ENCODE peak calls at places on chromosomes 16 and 17, in five cellular contexts. J is AG04449, X is colonic mucosa, E is HL-60, N is IMR-90. B is an unnamed sample.
A peak's percentile ranks its signal among the peaks of the same experiment; 100 is the strongest.

GRCh38 chr16:64695684-64696083 is 426.2 kb downstream of the CDH11 start:
- DNase-seq in X (no peak), N (no peak), J (no peak), E (no peak), B (no peak)

GRCh38 chr17:43817826-43818225 is 15.1 kb downstream of the MPP3 start:
- DNase-seq in E (no peak), J (no peak), N (no peak), X (no peak), B (no peak)

GRCh38 chr17:29569245-29569950 is 897 bp downstream of the TP53I13 start:
- DNase-seq in X (peak; percentile 24), J (no peak), N (peak; percentile 35), E (no peak), B (no peak)

GRCh38 chr17:66542967-66543525 is 240.6 kb downstream of the PRKCA start:
- DNase-seq in X (no peak), E (no peak), J (no peak), N (peak; percentile 92), B (no peak)

GRCh38 chr17:72338847-72339790 is 218.3 kb downstream of the SOX9 start:
- DNase-seq in N (peak; percentile 97), E (no peak), X (peak; percentile 24), J (peak; percentile 83), B (peak; percentile 79)

GRCh38 chr17:36501351-36501750 is 14.9 kb downstream of the ZNHIT3 start:
- DNase-seq in J (no peak), E (no peak), X (no peak), N (no peak), B (no peak)

GRCh38 chr17:6472517-6472916 is 28.3 kb downstream of the PIMREG start:
- DNase-seq in X (no peak), J (no peak), E (no peak), N (no peak), B (no peak)

GRCh38 chr17:29642171-29642611 is 19.5 kb upstream of the CORO6 start:
- DNase-seq in X (no peak), J (no peak), E (no peak), N (no peak), B (no peak)

GRCh38 chr17:33929181-33929724 is 325.8 kb upstream of the CCL2 start:
- DNase-seq in N (no peak), X (no peak), J (no peak), E (no peak), B (no peak)

GRCh38 chr17:27354491-27355081 is 60.7 kb downstream of the WSB1 start:
- DNase-seq in X (no peak), E (peak; percentile 52), N (no peak), J (no peak), B (peak; percentile 11)

GRCh38 chr16:24717411-24717810 is 12.0 kb upstream of the TNRC6A start:
- DNase-seq in J (no peak), E (no peak), N (peak; percentile 53), X (no peak), B (no peak)

GRCh38 chr16:30459456-30459855 is 13.1 kb upstream of the ITGAL start:
- DNase-seq in J (no peak), N (no peak), E (no peak), X (no peak), B (no peak)

GRCh38 chr17:83136931-83137330 is 57.5 kb downstream of the METRNL start:
- DNase-seq in X (peak; percentile 11), E (no peak), J (no peak), N (no peak), B (no peak)

GRCh38 chr17:82333279-82334171 is at the start of gene SECTM1:
- DNase-seq in E (no peak), J (no peak), X (peak; percentile 68), N (peak; percentile 23), B (no peak)

GRCh38 chr16:177394-177822 is 928 bp downstream of the HBA1 start:
- DNase-seq in X (no peak), E (no peak), J (no peak), N (peak; percentile 25), B (no peak)

GRCh38 chr16:86846136-86846535 is 267.8 kb downstream of the FOXL1 start:
- DNase-seq in J (no peak), N (peak; percentile 55), X (no peak), E (no peak), B (no peak)

GRCh38 chr17:43388198-43389021 is 10.4 kb upstream of the ARL4D start:
- DNase-seq in X (peak; percentile 96), J (no peak), E (peak; percentile 92), N (peak; percentile 92), B (peak; percentile 97)

GRCh38 chr17:66508896-66509843 is 206.8 kb downstream of the PRKCA start:
- DNase-seq in N (peak; percentile 90), X (peak; percentile 90), J (peak; percentile 73), E (no peak), B (peak; percentile 68)

GRCh38 chr17:33657181-33657580 is 364.1 kb upstream of the ASIC2 start:
- DNase-seq in E (no peak), J (no peak), X (no peak), N (no peak), B (no peak)

DNA sequence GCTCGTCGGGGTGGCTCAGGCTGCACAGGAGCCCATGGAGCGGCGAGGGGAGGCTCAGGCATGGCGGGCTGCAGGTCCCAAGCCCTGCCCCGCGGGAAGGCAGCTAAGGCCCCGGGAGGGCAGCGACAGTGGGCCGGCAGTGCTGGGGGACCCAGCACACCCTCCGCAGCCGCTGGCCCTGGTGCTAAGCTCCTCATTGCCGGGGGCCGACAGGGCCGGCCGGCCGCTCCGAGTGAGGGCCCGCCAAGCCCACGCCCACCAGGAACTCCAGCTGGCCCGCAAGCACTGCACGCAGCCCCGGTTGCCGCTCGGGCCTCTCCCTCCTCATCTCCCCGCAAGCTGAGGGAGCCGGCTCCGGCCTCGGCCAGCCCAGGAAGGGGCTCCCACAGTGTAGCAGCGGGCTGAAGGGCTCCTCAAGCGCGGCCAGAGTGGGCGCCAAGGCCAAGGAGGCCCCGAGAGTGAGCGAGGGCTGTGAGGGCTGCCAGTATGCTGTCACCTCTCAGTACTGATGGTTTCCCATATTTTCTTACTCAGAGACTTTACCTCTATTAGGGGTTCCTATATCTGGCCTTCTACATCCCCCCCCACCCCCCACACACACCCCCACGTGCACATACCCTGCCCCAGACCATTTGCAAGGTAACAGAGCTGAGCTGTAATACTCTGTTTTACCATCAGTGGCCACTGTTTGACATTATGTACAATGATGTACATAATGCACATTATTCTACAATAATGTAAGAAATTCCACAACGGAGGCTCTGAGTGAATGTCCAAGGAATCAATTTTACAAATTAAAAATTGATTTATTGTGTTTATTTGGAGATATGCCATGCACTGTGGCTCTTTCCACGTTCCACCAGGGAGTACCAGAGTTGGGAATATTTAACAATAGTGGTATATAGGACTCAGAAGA is 3.7 kb upstream of the VAT1L start:
- DNase-seq in E (no peak), N (no peak), J (no peak), X (no peak), B (no peak)
- TF ChIP-seq CTCF in E (no peak), N (peak; percentile 28), J (peak; percentile 35), X (no peak), B (no peak)

DNA sequence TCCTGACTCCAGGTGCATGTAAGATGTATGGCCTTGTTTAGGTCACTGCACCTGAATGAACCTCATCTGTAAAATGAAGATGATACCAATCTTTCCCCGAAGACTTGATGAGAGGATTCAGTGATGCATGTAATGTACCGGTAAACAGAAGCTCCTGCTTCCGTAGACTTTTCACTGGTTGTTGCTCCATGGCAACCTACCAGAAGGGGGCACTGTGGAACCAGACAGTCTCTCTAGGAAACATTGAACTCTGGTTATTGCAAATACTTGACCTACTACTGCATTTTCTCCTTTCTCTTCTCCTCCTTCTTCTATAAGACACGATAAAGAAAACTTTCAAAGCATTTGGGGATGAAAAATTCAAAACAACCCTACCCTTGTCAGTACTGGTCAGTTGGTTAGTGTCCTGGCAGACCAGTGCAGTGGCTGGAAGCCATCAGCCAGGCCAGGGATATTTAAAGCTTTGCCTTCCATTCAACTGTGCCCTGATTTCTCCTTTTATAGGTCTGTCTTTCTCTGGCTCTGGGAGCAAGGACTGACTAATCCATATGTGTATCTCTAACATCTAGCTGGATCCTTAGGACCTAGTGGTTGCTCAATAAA is 667.4 kb upstream of the SALL1 start:
- DNase-seq in J (no peak), E (no peak), X (peak; percentile 39), N (peak; percentile 73), B (peak; percentile 84)
- TF ChIP-seq CTCF in J (peak; percentile 77), E (peak; percentile 45), X (peak; percentile 23), N (peak; percentile 89), B (peak; percentile 88)

GRCh38 chr17:50499722-50500121 is 8.5 kb upstream of the MYCBPAP start:
- DNase-seq in J (no peak), N (no peak), X (no peak), E (no peak), B (no peak)

GRCh38 chr17:50502643-50502990 is 5.6 kb upstream of the MYCBPAP start:
- DNase-seq in J (no peak), N (no peak), X (no peak), E (no peak), B (no peak)

GRCh38 chr17:50501906-50502642 is 6.2 kb upstream of the MYCBPAP start:
- DNase-seq in E (no peak), N (no peak), J (no peak), X (no peak), B (no peak)

GRCh38 chr17:50499270-50499669 is 9.0 kb upstream of the MYCBPAP start:
- DNase-seq in X (no peak), N (no peak), J (no peak), E (no peak), B (no peak)

DNA sequence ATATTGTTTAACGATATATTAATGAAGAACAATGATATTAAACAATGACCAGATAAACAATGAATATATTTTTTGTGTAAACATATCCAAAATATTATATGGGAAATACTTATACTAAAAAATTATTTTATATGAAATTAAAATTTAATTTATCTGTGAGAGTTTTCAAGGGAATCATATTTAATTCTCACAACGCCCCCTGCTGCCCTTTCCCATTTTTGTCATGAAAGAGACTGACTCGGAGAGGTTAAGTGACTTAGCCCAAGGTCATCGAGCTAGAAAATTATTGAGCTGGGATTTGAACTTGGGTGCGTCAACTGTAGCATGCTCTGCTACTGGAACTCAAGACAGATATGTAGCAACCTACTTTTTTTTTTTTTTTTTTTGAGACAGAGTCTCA is 7.2 kb upstream of the MYCBPAP start:
- DNase-seq in N (no peak), J (no peak), E (no peak), X (peak; percentile 70), B (peak; percentile 62)
- TF ChIP-seq CTCF in N (peak; percentile 41), J (peak; percentile 10), E (no peak), X (no peak), B (peak; percentile 55)

GRCh38 chr16:49967012-49967559 is 57.9 kb upstream of the CNEP1R1 start:
- DNase-seq in J (no peak), N (no peak), E (no peak), X (no peak), B (no peak)
- TF ChIP-seq CTCF in J (no peak), N (no peak), E (no peak), X (no peak), B (no peak)

DNA sequence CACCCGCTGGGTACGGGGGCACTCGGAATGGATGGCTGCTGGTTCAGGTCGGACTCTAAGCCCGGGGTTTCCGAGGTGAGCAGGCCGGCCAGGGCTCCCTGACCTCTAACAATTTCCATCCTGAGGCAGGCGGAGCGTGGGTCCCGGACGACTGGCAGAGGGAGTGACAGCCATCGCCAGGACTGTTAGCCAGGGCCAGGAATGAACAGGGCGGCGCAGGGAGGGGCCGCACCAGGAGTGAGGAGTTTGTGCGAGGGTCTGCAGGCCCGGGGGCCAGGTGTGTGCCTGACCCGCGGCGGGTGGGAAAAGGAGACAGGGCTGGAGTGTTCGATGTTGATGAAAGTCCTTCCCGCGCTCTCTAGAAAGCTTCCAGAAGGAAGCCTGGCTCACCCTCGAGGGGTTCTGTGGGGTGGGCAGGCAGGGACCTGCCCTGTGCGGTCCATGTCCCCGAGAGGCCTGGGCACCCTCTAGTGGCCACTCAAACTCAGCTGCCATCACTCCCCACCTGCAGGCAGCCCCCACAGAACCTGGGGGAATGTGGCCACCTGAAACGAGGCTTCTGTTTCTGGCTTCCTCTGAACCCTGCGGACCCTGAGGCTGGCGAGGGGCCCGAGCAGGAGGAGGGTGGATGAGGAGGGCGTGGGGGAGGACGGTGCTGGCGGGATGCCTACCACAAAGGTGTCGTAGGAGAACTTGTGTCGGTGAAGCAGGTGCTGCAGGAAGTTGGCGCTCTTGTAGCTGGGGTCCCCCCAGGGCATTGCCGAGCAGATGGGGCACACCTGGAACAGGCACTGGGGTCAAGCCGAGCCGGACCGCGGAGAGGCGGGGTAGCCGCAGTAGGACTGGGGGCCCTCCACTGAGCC is 8.1 kb downstream of the RNF166 start:
- DNase-seq in E (no peak), J (no peak), N (no peak), X (no peak), B (peak; percentile 35)
- TF ChIP-seq CTCF in E (no peak), J (peak; percentile 29), N (peak; percentile 13), X (no peak), B (peak; percentile 54)